ENCODE peak calls at places on chromosomes 1 and 21, in five cellular contexts. N, P, E, C and Q are unnamed samples.

GRCh38 chr1:154407021-154407865 is 2.1 kb downstream of the IL6R start:
- DNase-seq in C (peak; percentile 85), E (no peak), P (no peak), N (no peak), Q (no peak)

GRCh38 chr1:32494196-32494595 is 29.3 kb downstream of the ZBTB8B start:
- DNase-seq in C (no peak), E (no peak), P (no peak), N (no peak), Q (no peak)

GRCh38 chr1:225713281-225713680 is 60.4 kb upstream of the ENAH start:
- DNase-seq in N (no peak), C (peak; percentile 79), P (no peak), E (no peak), Q (no peak)

GRCh38 chr1:118627435-118627834 is 360.7 kb downstream of the TBX15 start:
- DNase-seq in P (no peak), E (no peak), C (peak; percentile 34), N (no peak), Q (no peak)

GRCh38 chr1:205073511-205073910 is 10.7 kb downstream of the TMEM81 start:
- DNase-seq in E (no peak), P (no peak), N (no peak), C (peak; percentile 96), Q (no peak)

GRCh38 chr1:192571706-192572105 is 3.9 kb upstream of the RGS1 start:
- DNase-seq in C (no peak), N (no peak), E (no peak), P (no peak), Q (no peak)

GRCh38 chr1:94884101-94884875 is 42.6 kb downstream of the CNN3 start:
- DNase-seq in N (no peak), E (no peak), C (no peak), P (no peak), Q (no peak)

GRCh38 chr1:4825841-4826450 is 171.5 kb downstream of the AJAP1 start:
- DNase-seq in N (peak; percentile 41), E (no peak), C (peak; percentile 40), P (no peak), Q (no peak)

GRCh38 chr21:45050786-45051489 is 23.4 kb upstream of the ADARB1 start:
- DNase-seq in E (no peak), P (no peak), C (no peak), N (no peak), Q (peak; percentile 25)

GRCh38 chr21:38306833-38307232 is 50.0 kb downstream of the KCNJ15 start:
- DNase-seq in P (no peak), N (no peak), E (no peak), C (peak; percentile 97), Q (peak; percentile 57)

GRCh38 chr1:2480236-2480985 is 4.3 kb downstream of the PLCH2 start:
- DNase-seq in E (no peak), N (no peak), P (no peak), C (no peak), Q (no peak)